ENCODE peak calls at places on chromosomes 7 and 10, in four cellular contexts. X, J, Q and E are unnamed samples.

GRCh38 chr7:111873963-111874693 is 311.8 kb upstream of the IMMP2L start:
- DNase-seq in J (peak; percentile 23), X (no peak), Q (no peak), E (no peak)

GRCh38 chr7:135647755-135648154 is 14.6 kb upstream of the STMP1 start:
- DNase-seq in J (no peak), X (no peak), Q (no peak), E (no peak)

GRCh38 chr10:95245425-95246055 is 45.3 kb downstream of the PDLIM1 start:
- DNase-seq in Q (no peak), J (no peak), X (no peak), E (no peak)

GRCh38 chr7:158733220-158733519 is 28.6 kb upstream of the NCAPG2 start:
- DNase-seq in X (no peak), Q (no peak), J (no peak), E (no peak)

GRCh38 chr7:123682690-123683089 is 27.0 kb downstream of the LMOD2 start:
- DNase-seq in Q (peak; percentile 19), J (peak; percentile 78), X (peak; percentile 30), E (no peak)

GRCh38 chr7:124062171-124062570 is 29.3 kb upstream of the TMEM229A start:
- DNase-seq in J (no peak), Q (no peak), X (no peak), E (no peak)

GRCh38 chr10:71984798-71985388 is 20.7 kb downstream of the CHST3 start:
- DNase-seq in J (no peak), Q (no peak), X (no peak), E (peak; percentile 73)

GRCh38 chr7:101917566-101917965 is 100.1 kb downstream of the CUX1 start:
- DNase-seq in X (no peak), Q (no peak), J (no peak), E (peak; percentile 34)

GRCh38 chr7:100803398-100804161 is 23.7 kb downstream of the EPHB4 start:
- DNase-seq in X (peak; percentile 75), J (peak; percentile 89), Q (peak; percentile 76), E (peak; percentile 92)
- H3K4me3 ChIP-seq in X (no peak overlapping the region), J (peak overlapping the region; percentile 12), Q (no peak overlapping the region), E (no peak overlapping the region)

GRCh38 chr10:89342219-89342966 is 14.6 kb downstream of the IFIT3 start:
- DNase-seq in Q (peak; percentile 28), J (peak; percentile 78), X (no peak), E (peak; percentile 75)
- H3K4me3 ChIP-seq in Q (peak overlapping the region; percentile 24), J (no peak overlapping the region), X (no peak overlapping the region), E (no peak overlapping the region)

GRCh38 chr7:77727936-77728701 is 31.9 kb downstream of the RSBN1L start:
- DNase-seq in J (peak; percentile 35), Q (no peak), X (no peak), E (no peak)
- H3K4me3 ChIP-seq in J (peak overlapping the region; percentile 16), Q (no peak overlapping the region), X (no peak overlapping the region), E (no peak overlapping the region)

DNA sequence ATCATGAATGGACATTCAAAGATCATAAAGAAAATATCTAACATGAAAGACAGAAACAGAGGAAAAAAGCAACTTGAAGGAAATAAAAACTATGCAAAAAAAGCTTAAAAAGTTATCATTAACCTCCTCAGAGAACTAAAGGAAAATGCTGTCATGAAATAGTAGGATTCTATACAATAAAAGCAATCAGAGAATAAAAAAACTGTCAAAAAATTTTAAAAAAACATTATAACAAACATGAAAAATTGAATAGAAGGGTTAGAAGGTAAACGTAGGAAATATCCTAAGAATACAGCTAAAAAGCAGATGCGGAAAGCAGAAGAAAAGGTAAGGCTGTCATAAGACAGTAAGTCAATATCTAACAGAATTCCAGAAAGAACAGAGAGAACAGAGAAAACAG is 44.8 kb downstream of the SGMS1 start:
- DNase-seq in Q (no peak), J (no peak), X (no peak), E (no peak)
- H3K4me3 ChIP-seq in Q (no peak overlapping the region), J (no peak overlapping the region), X (no peak overlapping the region), E (no peak overlapping the region)

GRCh38 chr7:90404777-90405176 is 1.5 kb downstream of the CLDN12 start:
- DNase-seq in J (peak; percentile 10), X (no peak), Q (no peak), E (no peak)
- H3K4me3 ChIP-seq in J (no peak overlapping the region), X (peak overlapping the region; percentile 89), Q (no peak overlapping the region), E (no peak overlapping the region)

GRCh38 chr10:8424555-8425201 is 370.2 kb downstream of the GATA3 start:
- DNase-seq in X (peak; percentile 58), Q (no peak), J (no peak), E (no peak)

GRCh38 chr10:8431511-8431910 is 377.0 kb downstream of the GATA3 start:
- DNase-seq in X (no peak), J (no peak), Q (no peak), E (no peak)

GRCh38 chr10:8435186-8436055 is 380.9 kb downstream of the GATA3 start:
- DNase-seq in X (no peak), Q (no peak), J (no peak), E (no peak)

GRCh38 chr10:8428654-8429053 is 374.2 kb downstream of the GATA3 start:
- DNase-seq in X (no peak), Q (no peak), J (no peak), E (no peak)

DNA sequence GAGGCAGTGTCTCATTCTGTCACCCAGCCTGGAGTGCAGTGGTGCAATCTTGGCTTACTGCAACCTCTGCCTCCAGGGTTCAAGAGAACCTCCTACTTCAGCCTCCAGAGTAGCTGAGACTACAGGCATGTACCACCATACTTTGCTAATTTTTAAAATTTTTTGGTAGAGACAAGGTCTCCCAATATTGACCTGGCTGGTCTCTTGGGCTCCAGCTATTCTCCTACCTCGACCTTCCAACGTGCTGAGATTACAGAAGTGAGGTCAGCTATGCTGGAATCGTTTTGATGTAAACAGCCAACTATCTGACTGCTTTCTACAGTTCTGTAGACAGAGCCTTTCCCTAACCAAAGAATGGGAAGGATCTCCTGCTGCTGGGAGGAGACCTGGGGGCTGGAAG is 375.8 kb downstream of the GATA3 start:
- DNase-seq in Q (no peak), J (no peak), X (no peak), E (no peak)
- H3K4me3 ChIP-seq in Q (no peak overlapping the region), J (no peak overlapping the region), X (no peak overlapping the region), E (no peak overlapping the region)

DNA sequence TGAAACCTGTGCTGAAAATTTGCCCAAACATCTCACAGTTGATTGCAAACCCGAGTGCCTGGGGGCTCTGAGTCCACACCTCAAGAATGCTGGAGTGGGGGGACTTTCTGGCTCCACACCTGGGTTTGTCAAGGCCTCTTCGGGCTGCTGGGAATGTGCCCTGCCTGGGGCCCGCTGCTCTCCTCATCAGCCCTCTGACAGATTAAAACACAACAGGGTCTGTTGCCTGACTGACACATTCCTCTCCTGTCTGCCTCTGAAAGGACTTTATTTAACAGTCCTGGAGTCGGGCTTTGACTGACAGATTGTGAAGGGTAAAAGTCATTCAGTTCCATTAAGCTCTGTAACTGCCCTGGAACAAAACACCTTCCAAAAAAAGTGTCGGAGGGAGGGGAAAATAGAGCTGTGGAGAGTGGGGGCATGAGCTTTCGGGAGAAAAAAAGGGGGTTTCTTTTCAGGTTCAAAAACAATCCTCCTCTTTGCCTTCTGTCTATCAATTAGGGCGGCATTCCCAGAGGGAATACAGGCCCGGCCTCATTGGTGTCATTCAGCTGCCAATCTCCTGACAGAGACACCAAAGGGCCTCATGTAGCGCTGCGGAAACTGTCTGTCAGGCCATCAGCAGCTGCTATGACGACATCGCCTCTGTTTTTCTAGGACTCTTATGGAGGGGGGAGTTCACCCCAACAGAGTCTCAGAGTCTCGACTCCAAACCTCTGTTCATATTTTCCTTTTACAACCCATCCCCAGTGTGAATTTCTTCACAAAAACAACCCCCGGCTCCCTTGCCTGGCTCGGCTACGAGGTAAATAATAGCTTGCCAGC is 398.8 kb upstream of the NFE2L3 start:
- DNase-seq in J (no peak), X (no peak), Q (no peak), E (no peak)
- H3K4me3 ChIP-seq in J (no peak overlapping the region), X (no peak overlapping the region), Q (no peak overlapping the region), E (no peak overlapping the region)

GRCh38 chr7:36303202-36304098 is 86.2 kb upstream of the ANLN start:
- DNase-seq in X (no peak), J (peak; percentile 97), Q (peak; percentile 66), E (peak; percentile 94)
- H3K4me3 ChIP-seq in X (no peak overlapping the region), J (no peak overlapping the region), Q (no peak overlapping the region), E (no peak overlapping the region)